ENCODE peak calls at places on chromosome 4, in nine cellular contexts. K is A673; L is fibroblast of the conjunctiva; W is WTC11; M is cardiac muscle cell; C is CD4-positive, CD25-positive, alpha-beta regulatory T cell; S is AG20443; I is NCI-H146; V is Caco-2. O is an unnamed sample.

GRCh38 chr4:123463869-123464268 is 67.3 kb downstream of the SPRY1 start:
- DNase-seq in K (no peak), L (no peak), W (no peak), M (no peak), C (no peak), S (no peak), I (no peak), V (no peak), O (no peak)

GRCh38 chr4:156971623-156972369 is at the start of gene PDGFC:
- DNase-seq in K (peak; percentile 79), L (no peak), W (peak; percentile 86), M (peak; percentile 79), C (no peak), S (peak; percentile 86), I (peak; percentile 76), V (peak; percentile 84), O (no peak)

GRCh38 chr4:110622841-110623709 is at the start of gene PITX2:
- DNase-seq in K (no peak), L (peak; percentile 97), W (peak; percentile 100), M (peak; percentile 97), C (peak; percentile 71), S (peak; percentile 94), I (peak; percentile 3), V (peak; percentile 99), O (peak; percentile 93)

GRCh38 chr4:141660880-141661279 is 24.5 kb downstream of the IL15 start:
- DNase-seq in K (no peak), L (no peak), W (no peak), M (no peak), C (no peak), S (peak; percentile 17), I (no peak), V (no peak), O (no peak)

GRCh38 chr4:17605236-17605635 is 9.2 kb upstream of the MED28 start:
- DNase-seq in K (no peak), L (no peak), W (no peak), M (no peak), C (no peak), S (no peak), I (no peak), V (no peak), O (no peak)

GRCh38 chr4:162131256-162131655 is 32.5 kb downstream of the FSTL5 start:
- DNase-seq in K (peak; percentile 5), L (no peak), W (no peak), M (no peak), C (no peak), S (no peak), I (no peak), V (no peak), O (no peak)

GRCh38 chr4:156158747-156159146 is 205.1 kb upstream of the CTSO start:
- DNase-seq in K (no peak), L (no peak), W (no peak), M (no peak), C (no peak), S (no peak), I (no peak), V (no peak), O (no peak)

GRCh38 chr4:4390521-4391240 is 3.8 kb downstream of the NSG1 start:
- DNase-seq in K (no peak), L (no peak), W (no peak), M (no peak), C (no peak), S (no peak), I (no peak), V (no peak), O (no peak)

GRCh38 chr4:13547563-13548041 is 3.3 kb upstream of the NKX3-2 start:
- DNase-seq in K (peak; percentile 82), L (no peak), W (peak; percentile 52), M (no peak), C (no peak), S (no peak), I (peak; percentile 63), V (peak; percentile 47), O (peak; percentile 71)

GRCh38 chr4:83828601-83829000 is 292.7 kb downstream of the GPAT3 start:
- DNase-seq in K (peak; percentile 1), L (no peak), W (no peak), M (no peak), C (no peak), S (no peak), I (no peak), V (no peak), O (no peak)

GRCh38 chr4:176805155-176805554 is 12.4 kb upstream of the VEGFC start:
- DNase-seq in K (no peak), L (peak; percentile 35), W (no peak), M (peak; percentile 91), C (no peak), S (peak; percentile 66), I (no peak), V (no peak), O (no peak)

GRCh38 chr4:16750216-16750615 is 148.2 kb downstream of the LDB2 start:
- DNase-seq in K (no peak), L (no peak), W (no peak), M (no peak), C (no peak), S (no peak), I (no peak), V (no peak), O (no peak)

GRCh38 chr4:165827018-165827417 is 46.0 kb upstream of the TLL1 start:
- DNase-seq in K (no peak), L (no peak), W (no peak), M (no peak), C (no peak), S (no peak), I (no peak), V (no peak), O (no peak)

GRCh38 chr4:6221296-6221850 is 21.0 kb upstream of the JAKMIP1 start:
- DNase-seq in K (no peak), L (no peak), W (no peak), M (no peak), C (no peak), S (no peak), I (peak; percentile 77), V (no peak), O (no peak)

O was measured in Jurkat, Clone E6-1.